ENCODE peak calls at places on chromosomes 16 and 17, in four cellular contexts. F is A673; A is naive thymus-derived CD4-positive, alpha-beta T cell; J is aorta. L is an unnamed sample.

GRCh38 chr16:73739049-73739769 is 557.4 kb upstream of the PSMD7 start:
- DNase-seq in A (no peak), J (no peak), F (no peak), L (no peak)

GRCh38 chr16:79278506-79278905 is 322.0 kb downstream of the MAF start:
- DNase-seq in F (no peak), A (peak; percentile 51), J (no peak), L (no peak)

GRCh38 chr17:45335721-45336120 is 18.9 kb upstream of the MAP3K14 start:
- DNase-seq in F (no peak), J (no peak), A (no peak), L (no peak)

GRCh38 chr17:42290577-42290976 is 2.3 kb downstream of the STAT5A start:
- DNase-seq in J (no peak), A (no peak), F (no peak), L (no peak)

GRCh38 chr17:20066253-20066652 is 57.1 kb downstream of the SPECC1 start:
- DNase-seq in A (no peak), J (peak; percentile 71), F (no peak), L (no peak)

GRCh38 chr16:85553436-85554113 is 59.5 kb upstream of the GSE1 start:
- DNase-seq in J (peak; percentile 80), A (peak; percentile 29), F (peak; percentile 67), L (peak; percentile 73)

GRCh38 chr17:229945-230235 is 48.4 kb upstream of the DOC2B start:
- DNase-seq in J (no peak), F (no peak), A (no peak), L (no peak)

GRCh38 chr16:87706278-87707000 is 59.3 kb downstream of the KLHDC4 start:
- DNase-seq in F (no peak), A (no peak), J (no peak), L (no peak)

GRCh38 chr17:64340557-64340956 is 50.1 kb downstream of the PECAM1 start:
- DNase-seq in A (no peak), F (no peak), J (no peak), L (no peak)

GRCh38 chr17:57873261-57874057 is 23.6 kb upstream of the MRPS23 start:
- DNase-seq in F (no peak), J (peak; percentile 49), A (no peak), L (no peak)
- H3K4me3 ChIP-seq in F (no peak overlapping the region), J (no peak overlapping the region), A (no peak overlapping the region), L (no peak overlapping the region)

DNA sequence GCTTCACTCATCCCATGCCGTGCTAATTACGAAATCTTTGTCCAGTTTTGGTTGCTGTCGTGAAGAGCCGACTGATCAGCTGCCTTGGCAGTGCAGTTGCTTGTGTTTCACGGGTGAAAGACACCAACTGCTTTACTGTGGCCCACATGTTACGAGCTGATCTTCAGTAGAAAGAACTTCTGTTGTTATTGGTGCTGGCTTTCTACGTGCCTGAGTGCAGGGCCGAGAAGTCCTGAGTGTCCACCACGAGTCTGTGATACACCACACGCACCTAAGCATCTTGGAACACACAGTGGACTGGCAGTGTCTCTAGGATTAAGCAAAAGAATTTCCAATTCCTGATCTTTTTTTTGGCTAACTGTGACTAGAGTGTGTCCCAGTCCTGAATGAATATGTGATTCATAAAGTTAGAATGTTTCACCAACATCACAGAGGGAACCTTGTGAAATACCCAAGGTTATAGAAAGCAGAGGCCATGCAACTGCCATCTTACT is 70.4 kb upstream of the CLEC18A start:
- DNase-seq in J (no peak), F (no peak), A (no peak), L (no peak)
- H3K9me3 ChIP-seq in J (no peaks in the 10 kb centered on the region), F (peaks cover 7% of the 10 kb centered on the region), A (no peaks in the 10 kb centered on the region), L (peaks cover 2% of the 10 kb centered on the region)

GRCh38 chr16:1037934-1038257 is 34.7 kb upstream of the SSTR5 start:
- DNase-seq in J (no peak), F (no peak), A (no peak), L (no peak)
- H3K27me3 ChIP-seq in J (no peaks in the 10 kb centered on the region), F (no peaks in the 10 kb centered on the region), A (no peaks in the 10 kb centered on the region), L (peaks cover 9% of the 10 kb centered on the region)

DNA sequence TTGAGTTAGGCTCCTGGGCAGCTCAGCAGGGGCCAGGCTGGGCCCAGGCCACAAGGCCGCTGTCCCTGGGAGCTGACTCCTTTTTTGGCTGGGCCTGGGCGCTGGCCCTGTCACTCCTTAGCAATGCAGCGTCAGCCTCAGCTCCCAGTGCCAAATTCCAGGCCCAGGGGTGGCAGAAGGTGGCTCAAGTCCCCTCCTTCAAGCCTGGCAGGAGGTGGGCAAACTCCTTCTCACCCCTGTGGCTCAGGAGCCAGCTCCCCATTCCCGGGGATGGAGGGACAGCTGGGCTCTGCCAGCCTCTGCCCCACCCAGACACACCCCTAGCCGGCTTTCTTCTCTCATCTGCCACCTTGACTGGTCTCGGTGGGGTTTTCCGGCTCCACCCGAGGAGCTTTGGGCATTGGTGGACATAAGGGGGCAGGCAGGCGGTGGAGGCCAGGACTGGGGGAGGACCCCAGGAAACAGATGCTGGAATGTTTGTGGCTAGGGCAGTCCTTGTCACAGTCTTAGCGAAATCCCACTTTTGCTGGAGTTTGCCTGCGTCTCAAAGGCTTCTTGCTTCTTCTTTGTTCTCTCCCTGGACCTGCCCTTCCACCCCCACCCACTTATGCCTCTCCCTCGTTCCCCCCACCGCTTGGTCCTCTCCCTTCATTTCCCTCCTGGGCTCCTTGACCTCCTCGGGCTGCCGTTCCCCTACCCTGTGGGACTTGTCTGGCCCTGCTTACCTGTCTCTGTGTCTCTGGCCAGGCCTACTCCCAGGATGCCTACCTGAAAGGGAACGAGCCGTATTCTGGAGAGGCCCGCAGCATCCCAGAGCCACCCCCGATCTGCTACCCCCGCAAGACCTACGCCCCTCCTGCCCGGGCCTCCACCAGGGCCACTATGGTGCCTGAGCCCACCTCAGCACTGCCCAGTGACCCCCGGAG is 37.4 kb downstream of the ARHGAP23 start:
- DNase-seq in A (no peak), J (peak; percentile 92), F (no peak), L (no peak)
- H3K4me3 ChIP-seq in A (no peak overlapping the region), J (no peak overlapping the region), F (peak overlapping the region; percentile 48), L (no peak overlapping the region)

GRCh38 chr17:69725125-69725524 is 310.6 kb downstream of the MAP2K6 start:
- DNase-seq in F (no peak), J (no peak), A (no peak), L (no peak)
- H3K9me3 ChIP-seq in F (no peaks in the 10 kb centered on the region), J (no peaks in the 10 kb centered on the region), A (no peaks in the 10 kb centered on the region), L (no peaks in the 10 kb centered on the region)

L was measured in HAP-1.